ENCODE peak calls at places on chromosomes 5 and 9, in seven cellular contexts. One of them, this sample, is unnamed.
A peak's percentile ranks its signal among the peaks of the same experiment; 100 is the strongest.

GRCh38 chr9:33143241-33143642 is 23.9 kb downstream of the B4GALT1 start:
- DNase-seq in mesendoderm: no peak
- DNase-seq in neuronal stem cell: no peak
- DNase-seq in H9: no peak
- DNase-seq in mesenchymal stem cell: peak; percentile 92
- DNase-seq in trophoblast cell: peak; percentile 98
- DNase-seq in H1: no peak
- DNase-seq in this sample: peak; percentile 80

GRCh38 chr5:159050408-159051091 is 49.2 kb downstream of the EBF1 start:
- DNase-seq in mesendoderm: peak; percentile 39
- DNase-seq in neuronal stem cell: no peak
- DNase-seq in H9: no peak
- DNase-seq in mesenchymal stem cell: peak; percentile 73
- DNase-seq in trophoblast cell: no peak
- DNase-seq in H1: no peak
- DNase-seq in this sample: peak; percentile 32

GRCh38 chr9:77647659-77648457 is at the start of gene GNA14:
- DNase-seq in mesendoderm: peak; percentile 70
- DNase-seq in neuronal stem cell: peak; percentile 24
- DNase-seq in H9: peak; percentile 64
- DNase-seq in mesenchymal stem cell: peak; percentile 36
- DNase-seq in trophoblast cell: no peak
- DNase-seq in H1: no peak
- DNase-seq in this sample: no peak

GRCh38 chr9:128998462-128998861 is 29.7 kb downstream of the SH3GLB2 start:
- DNase-seq in mesendoderm: no peak
- DNase-seq in neuronal stem cell: no peak
- DNase-seq in H9: no peak
- DNase-seq in mesenchymal stem cell: no peak
- DNase-seq in trophoblast cell: no peak
- DNase-seq in H1: no peak
- DNase-seq in this sample: no peak

GRCh38 chr5:176365663-176366574 is 632 bp downstream of the ARL10 start:
- DNase-seq in mesendoderm: peak; percentile 50
- DNase-seq in neuronal stem cell: peak; percentile 62
- DNase-seq in H9: peak; percentile 59
- DNase-seq in mesenchymal stem cell: peak; percentile 41
- DNase-seq in trophoblast cell: no peak
- DNase-seq in H1: no peak
- DNase-seq in this sample: peak; percentile 55

GRCh38 chr9:19533373-19533772 is 124.6 kb downstream of the ACER2 start:
- DNase-seq in mesendoderm: no peak
- DNase-seq in neuronal stem cell: no peak
- DNase-seq in H9: no peak
- DNase-seq in mesenchymal stem cell: peak; percentile 60
- DNase-seq in trophoblast cell: no peak
- DNase-seq in H1: no peak
- DNase-seq in this sample: peak; percentile 37

GRCh38 chr5:158843305-158843704 is 256.4 kb downstream of the EBF1 start:
- DNase-seq in mesendoderm: no peak
- DNase-seq in neuronal stem cell: no peak
- DNase-seq in H9: no peak
- DNase-seq in mesenchymal stem cell: no peak
- DNase-seq in trophoblast cell: no peak
- DNase-seq in H1: no peak
- DNase-seq in this sample: no peak

GRCh38 chr5:176818391-176819098 is 8.2 kb downstream of the UNC5A start:
- DNase-seq in mesendoderm: no peak
- DNase-seq in neuronal stem cell: no peak
- DNase-seq in H9: peak; percentile 57
- DNase-seq in mesenchymal stem cell: no peak
- DNase-seq in trophoblast cell: no peak
- DNase-seq in H1: no peak
- DNase-seq in this sample: no peak

GRCh38 chr5:131644822-131645221 is 9.8 kb upstream of the RAPGEF6 start:
- DNase-seq in mesendoderm: no peak
- DNase-seq in neuronal stem cell: no peak
- DNase-seq in H9: no peak
- DNase-seq in mesenchymal stem cell: no peak
- DNase-seq in trophoblast cell: no peak
- DNase-seq in H1: no peak
- DNase-seq in this sample: peak; percentile 41

GRCh38 chr5:137751869-137752491 is 2.2 kb downstream of the HNRNPA0 start:
- DNase-seq in mesendoderm: peak; percentile 78
- DNase-seq in neuronal stem cell: peak; percentile 45
- DNase-seq in H9: no peak
- DNase-seq in mesenchymal stem cell: peak; percentile 87
- DNase-seq in trophoblast cell: peak; percentile 28
- DNase-seq in H1: no peak
- DNase-seq in this sample: peak; percentile 80

GRCh38 chr9:18190671-18191374 is 283.1 kb upstream of the ADAMTSL1 start:
- DNase-seq in mesendoderm: peak; percentile 50
- DNase-seq in neuronal stem cell: no peak
- DNase-seq in H9: peak; percentile 29
- DNase-seq in mesenchymal stem cell: no peak
- DNase-seq in trophoblast cell: no peak
- DNase-seq in H1: no peak
- DNase-seq in this sample: no peak

GRCh38 chr9:77864096-77864889 is 167.3 kb downstream of the GNAQ start:
- DNase-seq in mesendoderm: no peak
- DNase-seq in neuronal stem cell: no peak
- DNase-seq in H9: no peak
- DNase-seq in mesenchymal stem cell: peak; percentile 50
- DNase-seq in trophoblast cell: peak; percentile 11
- DNase-seq in H1: no peak
- DNase-seq in this sample: peak; percentile 27

GRCh38 chr5:124402144-124402581 is 344.3 kb downstream of the ZNF608 start:
- DNase-seq in mesendoderm: peak; percentile 17
- DNase-seq in neuronal stem cell: no peak
- DNase-seq in H9: no peak
- DNase-seq in mesenchymal stem cell: peak; percentile 78
- DNase-seq in trophoblast cell: no peak
- DNase-seq in H1: no peak
- DNase-seq in this sample: peak; percentile 45

GRCh38 chr5:91586232-91586631 is 203.1 kb upstream of the ARRDC3 start:
- DNase-seq in mesendoderm: no peak
- DNase-seq in neuronal stem cell: no peak
- DNase-seq in H9: no peak
- DNase-seq in mesenchymal stem cell: no peak
- DNase-seq in trophoblast cell: no peak
- DNase-seq in H1: no peak
- DNase-seq in this sample: no peak

GRCh38 chr9:129619787-129620668 is 873 bp downstream of the C9orf50 start:
- DNase-seq in mesendoderm: peak; percentile 53
- DNase-seq in neuronal stem cell: no peak
- DNase-seq in H9: peak; percentile 57
- DNase-seq in mesenchymal stem cell: peak; percentile 54
- DNase-seq in trophoblast cell: no peak
- DNase-seq in H1: no peak
- DNase-seq in this sample: peak; percentile 34

GRCh38 chr5:158873115-158873514 is 226.6 kb downstream of the EBF1 start:
- DNase-seq in mesendoderm: no peak
- DNase-seq in neuronal stem cell: no peak
- DNase-seq in H9: no peak
- DNase-seq in mesenchymal stem cell: no peak
- DNase-seq in trophoblast cell: no peak
- DNase-seq in H1: no peak
- DNase-seq in this sample: no peak

GRCh38 chr5:98349251-98349989 is 424.0 kb upstream of the RGMB start:
- DNase-seq in mesendoderm: peak; percentile 70
- DNase-seq in neuronal stem cell: no peak
- DNase-seq in H9: no peak
- DNase-seq in mesenchymal stem cell: peak; percentile 60
- DNase-seq in trophoblast cell: peak; percentile 11
- DNase-seq in H1: peak; percentile 15
- DNase-seq in this sample: peak; percentile 86

GRCh38 chr5:140842798-140843733 is 2.1 kb downstream of the PCDHA8 start:
- DNase-seq in mesendoderm: no peak
- DNase-seq in neuronal stem cell: no peak
- DNase-seq in H9: no peak
- DNase-seq in mesenchymal stem cell: no peak
- DNase-seq in trophoblast cell: no peak
- DNase-seq in H1: no peak
- DNase-seq in this sample: no peak

GRCh38 chr5:180811012-180811622 is 8.5 kb upstream of the MGAT1 start:
- DNase-seq in mesendoderm: no peak
- DNase-seq in neuronal stem cell: no peak
- DNase-seq in H9: no peak
- DNase-seq in mesenchymal stem cell: peak; percentile 56
- DNase-seq in trophoblast cell: no peak
- DNase-seq in H1: no peak
- DNase-seq in this sample: no peak

GRCh38 chr9:133058051-133058450 is 3.7 kb upstream of the CEL start:
- DNase-seq in mesendoderm: no peak
- DNase-seq in neuronal stem cell: no peak
- DNase-seq in H9: no peak
- DNase-seq in mesenchymal stem cell: no peak
- DNase-seq in trophoblast cell: no peak
- DNase-seq in H1: no peak
- DNase-seq in this sample: no peak

GRCh38 chr9:133058550-133059320 is 3.0 kb upstream of the CEL start:
- DNase-seq in mesendoderm: no peak
- DNase-seq in neuronal stem cell: no peak
- DNase-seq in H9: no peak
- DNase-seq in mesenchymal stem cell: no peak
- DNase-seq in trophoblast cell: no peak
- DNase-seq in H1: no peak
- DNase-seq in this sample: no peak

GRCh38 chr9:133057006-133057405 is 4.8 kb upstream of the CEL start:
- DNase-seq in mesendoderm: no peak
- DNase-seq in neuronal stem cell: no peak
- DNase-seq in H9: no peak
- DNase-seq in mesenchymal stem cell: no peak
- DNase-seq in trophoblast cell: no peak
- DNase-seq in H1: no peak
- DNase-seq in this sample: no peak

GRCh38 chr9:133056533-133056932 is 5.2 kb upstream of the CEL start:
- DNase-seq in mesendoderm: no peak
- DNase-seq in neuronal stem cell: no peak
- DNase-seq in H9: no peak
- DNase-seq in mesenchymal stem cell: no peak
- DNase-seq in trophoblast cell: no peak
- DNase-seq in H1: no peak
- DNase-seq in this sample: no peak

DNA sequence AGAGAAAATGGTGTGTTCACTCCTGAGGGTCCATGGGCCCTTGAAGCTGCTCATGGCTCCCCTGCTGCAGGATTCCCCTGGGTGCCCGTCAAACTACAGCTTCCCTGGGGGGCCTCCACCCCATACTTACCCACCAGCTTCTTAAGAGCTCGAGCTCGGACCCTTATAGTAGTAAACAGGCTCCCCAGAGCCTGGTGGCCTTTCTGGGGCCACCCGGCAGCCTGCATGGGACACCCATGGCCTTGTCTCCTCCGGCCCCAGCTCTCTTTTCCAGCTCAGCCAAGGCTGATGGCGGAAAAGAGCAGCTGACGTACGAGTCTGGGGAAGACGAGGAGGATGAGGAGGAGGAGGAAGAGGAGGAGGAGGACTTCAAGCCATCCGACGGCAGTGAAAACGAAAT is 4.2 kb upstream of the CEL start:
- DNase-seq in mesendoderm: no peak
- DNase-seq in neuronal stem cell: no peak
- DNase-seq in H9: no peak
- DNase-seq in mesenchymal stem cell: no peak
- DNase-seq in trophoblast cell: no peak
- DNase-seq in H1: no peak
- DNase-seq in this sample: no peak
- H2BK5ac ChIP-seq in mesendoderm: no peak overlapping the region
- H2BK5ac ChIP-seq in neuronal stem cell: no peak overlapping the region
- H2BK5ac ChIP-seq in H9: no peak overlapping the region
- H2BK5ac ChIP-seq in mesenchymal stem cell: no peak overlapping the region
- H2BK5ac ChIP-seq in trophoblast cell: no peak overlapping the region
- H2BK5ac ChIP-seq in H1: no peak overlapping the region
- H2BK5ac ChIP-seq in this sample: no peak overlapping the region

DNA sequence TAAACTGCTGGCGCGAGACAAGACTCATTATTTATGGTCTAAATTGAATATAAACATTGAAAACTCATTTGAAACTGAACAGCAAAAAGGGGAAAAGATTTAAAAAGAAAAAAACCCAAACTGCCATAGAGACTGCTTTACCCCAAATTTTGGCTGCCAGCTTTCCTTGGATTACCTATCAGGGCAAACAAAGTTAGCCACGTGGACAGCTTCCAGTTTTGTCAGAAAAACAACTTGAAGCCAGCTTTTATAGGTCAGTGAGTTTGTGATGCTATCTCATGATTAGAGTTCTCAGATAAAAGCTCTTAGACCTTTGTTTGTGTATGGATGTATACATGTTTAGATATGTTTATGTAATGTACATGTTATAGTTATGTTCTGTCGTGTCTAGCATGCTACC is 16.1 kb downstream of the FBP2 start:
- DNase-seq in mesendoderm: no peak
- DNase-seq in neuronal stem cell: no peak
- DNase-seq in H9: no peak
- DNase-seq in mesenchymal stem cell: no peak
- DNase-seq in trophoblast cell: no peak
- DNase-seq in H1: no peak
- DNase-seq in this sample: no peak
- H2BK5ac ChIP-seq in mesendoderm: no peak overlapping the region
- H2BK5ac ChIP-seq in neuronal stem cell: no peak overlapping the region
- H2BK5ac ChIP-seq in H9: no peak overlapping the region
- H2BK5ac ChIP-seq in mesenchymal stem cell: no peak overlapping the region
- H2BK5ac ChIP-seq in trophoblast cell: no peak overlapping the region
- H2BK5ac ChIP-seq in H1: no peak overlapping the region
- H2BK5ac ChIP-seq in this sample: no peak overlapping the region

DNA sequence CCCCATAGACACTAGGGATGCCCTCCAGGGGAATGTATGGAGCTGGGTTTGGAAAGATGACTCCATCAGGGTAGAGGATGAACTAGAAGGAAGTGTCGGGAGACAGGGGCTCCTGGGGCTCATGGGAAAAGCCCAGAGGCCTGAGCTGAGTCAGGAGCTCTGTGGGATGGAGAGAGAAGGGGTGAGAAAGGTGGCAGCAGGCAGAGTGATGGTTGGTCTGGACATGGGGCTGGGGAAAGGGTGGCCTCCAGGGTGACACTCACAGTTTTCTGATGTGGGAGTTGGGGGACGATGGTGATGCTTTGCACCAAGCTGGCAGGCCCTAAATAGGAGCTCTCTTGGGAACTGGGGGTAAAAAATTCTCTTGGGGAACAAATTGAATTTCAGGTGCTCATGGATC is 213.5 kb upstream of the MVB12B start:
- DNase-seq in mesendoderm: no peak
- DNase-seq in neuronal stem cell: no peak
- DNase-seq in H9: peak; percentile 6
- DNase-seq in mesenchymal stem cell: no peak
- DNase-seq in trophoblast cell: no peak
- DNase-seq in H1: no peak
- DNase-seq in this sample: no peak
- H2BK5ac ChIP-seq in mesendoderm: no peak overlapping the region
- H2BK5ac ChIP-seq in neuronal stem cell: no peak overlapping the region
- H2BK5ac ChIP-seq in H9: no peak overlapping the region
- H2BK5ac ChIP-seq in mesenchymal stem cell: no peak overlapping the region
- H2BK5ac ChIP-seq in trophoblast cell: no peak overlapping the region
- H2BK5ac ChIP-seq in H1: no peak overlapping the region
- H2BK5ac ChIP-seq in this sample: no peak overlapping the region

DNA sequence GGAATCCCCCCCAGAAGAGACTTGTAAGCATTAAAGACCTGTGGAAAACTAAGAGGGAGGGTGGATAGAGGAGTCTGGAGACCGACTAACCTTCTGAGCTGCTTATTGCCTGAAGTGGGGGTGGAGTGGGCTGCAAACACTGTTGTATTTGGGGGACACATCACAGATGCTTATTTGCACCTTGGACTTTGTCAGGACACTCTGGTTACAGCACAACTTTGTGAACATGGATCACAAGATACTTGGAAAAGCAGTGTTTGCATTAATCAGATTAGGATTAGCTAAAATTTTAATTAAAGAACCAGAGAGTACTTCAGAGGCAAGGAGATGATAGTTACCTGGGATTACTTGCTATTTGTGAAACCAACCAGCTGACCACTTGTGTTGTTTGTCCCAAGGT is 30.9 kb downstream of the TMC1 start:
- DNase-seq in mesendoderm: no peak
- DNase-seq in neuronal stem cell: no peak
- DNase-seq in H9: no peak
- DNase-seq in mesenchymal stem cell: no peak
- DNase-seq in trophoblast cell: no peak
- DNase-seq in H1: no peak
- DNase-seq in this sample: no peak
- H2BK5ac ChIP-seq in mesendoderm: no peak overlapping the region
- H2BK5ac ChIP-seq in neuronal stem cell: no peak overlapping the region
- H2BK5ac ChIP-seq in H9: no peak overlapping the region
- H2BK5ac ChIP-seq in mesenchymal stem cell: no peak overlapping the region
- H2BK5ac ChIP-seq in trophoblast cell: no peak overlapping the region
- H2BK5ac ChIP-seq in H1: no peak overlapping the region
- H2BK5ac ChIP-seq in this sample: no peak overlapping the region

This sample was measured in IMR-90.